ENCODE peak calls at places on chromosomes 1 and 21, in four cellular contexts. O, N, G and Z are unnamed samples.

GRCh38 chr1:184152502-184152901 is 101.0 kb downstream of the TSEN15 start:
- DNase-seq in O (peak; percentile 17), N (no peak), G (no peak), Z (no peak)

GRCh38 chr21:20949884-20950283 is 48.3 kb upstream of the NCAM2 start:
- DNase-seq in O (no peak), N (no peak), G (no peak), Z (no peak)

GRCh38 chr1:1058921-1059493 is 15.1 kb downstream of the RNF223 start:
- DNase-seq in O (peak; percentile 58), N (peak; percentile 18), G (peak; percentile 46), Z (no peak)

GRCh38 chr1:159919236-159919865 is 6.0 kb downstream of the TAGLN2 start:
- DNase-seq in O (no peak), N (no peak), G (no peak), Z (no peak)

GRCh38 chr21:17726047-17726446 is 93.1 kb downstream of the C21orf91 start:
- DNase-seq in O (no peak), N (peak; percentile 31), G (no peak), Z (no peak)

GRCh38 chr1:39204441-39205081 is at the start of gene MACF1:
- DNase-seq in O (peak; percentile 64), N (no peak), G (peak; percentile 49), Z (no peak)

GRCh38 chr1:116912846-116913245 is 3.1 kb downstream of the PTGFRN start:
- DNase-seq in O (no peak), N (no peak), G (no peak), Z (no peak)

GRCh38 chr1:89633745-89634625 is 1.1 kb downstream of the LRRC8C start:
- DNase-seq in O (peak; percentile 8), N (peak; percentile 43), G (peak; percentile 39), Z (no peak)

GRCh38 chr1:25129380-25129779 is 102.9 kb downstream of the SYF2 start:
- DNase-seq in O (no peak), N (no peak), G (no peak), Z (no peak)

GRCh38 chr21:39094087-39094785 is 89.0 kb downstream of the PSMG1 start:
- DNase-seq in O (no peak), N (no peak), G (no peak), Z (no peak)

GRCh38 chr1:16091296-16091695 is 17.8 kb upstream of the FAM131C start:
- DNase-seq in O (no peak), N (no peak), G (no peak), Z (no peak)

GRCh38 chr1:41626616-41627375 is 142.3 kb upstream of the EDN2 start:
- DNase-seq in O (no peak), N (no peak), G (peak; percentile 33), Z (no peak)

GRCh38 chr1:66211521-66211920 is 322.4 kb upstream of the SGIP1 start:
- DNase-seq in O (no peak), N (no peak), G (no peak), Z (no peak)

GRCh38 chr1:25167269-25168192 is 64.8 kb downstream of the SYF2 start:
- DNase-seq in O (no peak), N (no peak), G (no peak), Z (no peak)

GRCh38 chr1:91499904-91500755 is 521 bp upstream of the CDC7 start:
- DNase-seq in O (no peak), N (no peak), G (no peak), Z (no peak)

GRCh38 chr1:228315484-228315944 is 91.1 kb downstream of the TRIM11 start:
- DNase-seq in O (no peak), N (no peak), G (no peak), Z (no peak)

GRCh38 chr1:63366915-63367217 is 561 bp upstream of the ALG6 start:
- DNase-seq in O (no peak), N (no peak), G (no peak), Z (no peak)

GRCh38 chr1:156118175-156118868 is 3.8 kb downstream of the LMNA start:
- DNase-seq in O (no peak), N (no peak), G (no peak), Z (no peak)

GRCh38 chr21:44436111-44436611 is 19.1 kb upstream of the LRRC3 start:
- DNase-seq in O (no peak), N (no peak), G (no peak), Z (no peak)